ENCODE peak calls at places on chromosome 7, in five cellular contexts. One of them, this sample, is unnamed.

GRCh38 chr7:21550821-21551531 is 8.1 kb downstream of the DNAH11 start:
- DNase-seq in IMR-90: no peak
- DNase-seq in GM12878: no peak
- DNase-seq in K562: peak
- DNase-seq in SK-N-SH: no peak
- DNase-seq in this sample: no peak

GRCh38 chr7:102170417-102170970 is 116.2 kb upstream of the SH2B2 start:
- DNase-seq in IMR-90: no peak
- DNase-seq in GM12878: no peak
- DNase-seq in K562: no peak
- DNase-seq in SK-N-SH: no peak
- DNase-seq in this sample: no peak

GRCh38 chr7:66307591-66308215 is 102.6 kb downstream of the TPST1 start:
- DNase-seq in IMR-90: peak
- DNase-seq in GM12878: no peak
- DNase-seq in K562: no peak
- DNase-seq in SK-N-SH: no peak
- DNase-seq in this sample: no peak

GRCh38 chr7:138309186-138309585 is 150.9 kb upstream of the TRIM24 start:
- DNase-seq in IMR-90: no peak
- DNase-seq in GM12878: no peak
- DNase-seq in K562: no peak
- DNase-seq in SK-N-SH: no peak
- DNase-seq in this sample: no peak

GRCh38 chr7:96920713-96921112 is 84.6 kb upstream of the DLX6 start:
- DNase-seq in IMR-90: no peak
- DNase-seq in GM12878: no peak
- DNase-seq in K562: no peak
- DNase-seq in SK-N-SH: no peak
- DNase-seq in this sample: no peak

GRCh38 chr7:93530701-93531100 is 43.8 kb downstream of the CALCR start:
- DNase-seq in IMR-90: no peak
- DNase-seq in GM12878: no peak
- DNase-seq in K562: no peak
- DNase-seq in SK-N-SH: no peak
- DNase-seq in this sample: no peak

GRCh38 chr7:144835166-144835611 is 664 bp downstream of the TPK1 start:
- DNase-seq in IMR-90: peak
- DNase-seq in GM12878: peak
- DNase-seq in K562: peak
- DNase-seq in SK-N-SH: peak
- DNase-seq in this sample: peak

GRCh38 chr7:104790440-104790839 is 223.6 kb upstream of the KMT2E start:
- DNase-seq in IMR-90: no peak
- DNase-seq in GM12878: no peak
- DNase-seq in K562: no peak
- DNase-seq in SK-N-SH: no peak
- DNase-seq in this sample: no peak

GRCh38 chr7:30169585-30169978 is 34.8 kb downstream of the MTURN start:
- DNase-seq in IMR-90: no peak
- DNase-seq in GM12878: no peak
- DNase-seq in K562: no peak
- DNase-seq in SK-N-SH: no peak
- DNase-seq in this sample: no peak

GRCh38 chr7:139771001-139771956 is 6.5 kb downstream of the HIPK2 start:
- DNase-seq in IMR-90: peak
- DNase-seq in GM12878: no peak
- DNase-seq in K562: no peak
- DNase-seq in SK-N-SH: no peak
- DNase-seq in this sample: peak

GRCh38 chr7:95577137-95577536 is 19.2 kb downstream of the PDK4 start:
- DNase-seq in IMR-90: no peak
- DNase-seq in GM12878: no peak
- DNase-seq in K562: no peak
- DNase-seq in SK-N-SH: no peak
- DNase-seq in this sample: peak

GRCh38 chr7:36459236-36459960 is 69.7 kb downstream of the ANLN start:
- DNase-seq in IMR-90: no peak
- DNase-seq in GM12878: no peak
- DNase-seq in K562: peak
- DNase-seq in SK-N-SH: no peak
- DNase-seq in this sample: no peak

GRCh38 chr7:44287488-44288380 is 37.7 kb downstream of the CAMK2B start:
- DNase-seq in IMR-90: no peak
- DNase-seq in GM12878: no peak
- DNase-seq in K562: no peak
- DNase-seq in SK-N-SH: peak
- DNase-seq in this sample: no peak

GRCh38 chr7:38317457-38318037 is 44.1 kb upstream of the TARP start:
- DNase-seq in IMR-90: no peak
- DNase-seq in GM12878: no peak
- DNase-seq in K562: no peak
- DNase-seq in SK-N-SH: no peak
- DNase-seq in this sample: no peak

GRCh38 chr7:129169705-129170319 is 18.6 kb upstream of the SMO start:
- DNase-seq in IMR-90: no peak
- DNase-seq in GM12878: no peak
- DNase-seq in K562: no peak
- DNase-seq in SK-N-SH: no peak
- DNase-seq in this sample: no peak

GRCh38 chr7:20114463-20114862 is 102.7 kb downstream of the MACC1 start:
- DNase-seq in IMR-90: no peak
- DNase-seq in GM12878: peak
- DNase-seq in K562: peak
- DNase-seq in SK-N-SH: no peak
- DNase-seq in this sample: peak

GRCh38 chr7:91519241-91520200 is 255.3 kb downstream of the FZD1 start:
- DNase-seq in IMR-90: no peak
- DNase-seq in GM12878: no peak
- DNase-seq in K562: no peak
- DNase-seq in SK-N-SH: no peak
- DNase-seq in this sample: no peak

GRCh38 chr7:122261442-122261841 is 43.1 kb downstream of the FEZF1 start:
- DNase-seq in IMR-90: no peak
- DNase-seq in GM12878: no peak
- DNase-seq in K562: no peak
- DNase-seq in SK-N-SH: no peak
- DNase-seq in this sample: no peak

GRCh38 chr7:148958061-148958460 is 70.2 kb downstream of the PDIA4 start:
- DNase-seq in IMR-90: no peak
- DNase-seq in GM12878: no peak
- DNase-seq in K562: no peak
- DNase-seq in SK-N-SH: no peak
- DNase-seq in this sample: no peak

GRCh38 chr7:15368653-15369052 is 193.2 kb downstream of the AGMO start:
- DNase-seq in IMR-90: no peak
- DNase-seq in GM12878: no peak
- DNase-seq in K562: no peak
- DNase-seq in SK-N-SH: no peak
- DNase-seq in this sample: no peak

GRCh38 chr7:139660317-139661042 is 117.3 kb downstream of the HIPK2 start:
- DNase-seq in IMR-90: no peak
- DNase-seq in GM12878: no peak
- DNase-seq in K562: peak
- DNase-seq in SK-N-SH: no peak
- DNase-seq in this sample: no peak

GRCh38 chr7:111697771-111698170 is 135.5 kb upstream of the IMMP2L start:
- DNase-seq in IMR-90: peak
- DNase-seq in GM12878: no peak
- DNase-seq in K562: no peak
- DNase-seq in SK-N-SH: no peak
- DNase-seq in this sample: no peak

GRCh38 chr7:12683678-12684077 is 3.8 kb upstream of the ARL4A start:
- DNase-seq in IMR-90: peak
- DNase-seq in GM12878: no peak
- DNase-seq in K562: no peak
- DNase-seq in SK-N-SH: peak
- DNase-seq in this sample: peak
- TF ChIP-seq CTCF in IMR-90: peak
- TF ChIP-seq CTCF in GM12878: no peak
- TF ChIP-seq CTCF in K562: peak
- TF ChIP-seq CTCF in SK-N-SH: peak
- TF ChIP-seq CTCF in this sample: peak

GRCh38 chr7:22669692-22670421 is 57.1 kb upstream of the IL6 start:
- DNase-seq in IMR-90: no peak
- DNase-seq in GM12878: no peak
- DNase-seq in K562: no peak
- DNase-seq in SK-N-SH: no peak
- DNase-seq in this sample: no peak

GRCh38 chr7:22667562-22668239 is 59.3 kb upstream of the IL6 start:
- DNase-seq in IMR-90: peak
- DNase-seq in GM12878: no peak
- DNase-seq in K562: peak
- DNase-seq in SK-N-SH: no peak
- DNase-seq in this sample: peak

GRCh38 chr7:22667187-22667561 is 59.8 kb upstream of the IL6 start:
- DNase-seq in IMR-90: no peak
- DNase-seq in GM12878: no peak
- DNase-seq in K562: no peak
- DNase-seq in SK-N-SH: no peak
- DNase-seq in this sample: no peak

GRCh38 chr7:22670422-22670815 is 56.6 kb upstream of the IL6 start:
- DNase-seq in IMR-90: no peak
- DNase-seq in GM12878: no peak
- DNase-seq in K562: no peak
- DNase-seq in SK-N-SH: no peak
- DNase-seq in this sample: no peak

GRCh38 chr7:22668971-22669401 is 58.0 kb upstream of the IL6 start:
- DNase-seq in IMR-90: no peak
- DNase-seq in GM12878: no peak
- DNase-seq in K562: no peak
- DNase-seq in SK-N-SH: no peak
- DNase-seq in this sample: no peak
- TF ChIP-seq RCOR1 in IMR-90: no peak
- TF ChIP-seq RCOR1 in GM12878: no peak
- TF ChIP-seq RCOR1 in K562: no peak
- TF ChIP-seq RCOR1 in SK-N-SH: no peak
- TF ChIP-seq RCOR1 in this sample: no peak

GRCh38 chr7:159116581-159117339 is 27.9 kb downstream of the VIPR2 start:
- DNase-seq in IMR-90: no peak
- DNase-seq in GM12878: no peak
- DNase-seq in K562: no peak
- DNase-seq in SK-N-SH: no peak
- DNase-seq in this sample: no peak

GRCh38 chr7:159117366-159118219 is 27.1 kb downstream of the VIPR2 start:
- DNase-seq in IMR-90: no peak
- DNase-seq in GM12878: no peak
- DNase-seq in K562: no peak
- DNase-seq in SK-N-SH: no peak
- DNase-seq in this sample: no peak

GRCh38 chr7:159114981-159115380 is 29.7 kb downstream of the VIPR2 start:
- DNase-seq in IMR-90: no peak
- DNase-seq in GM12878: no peak
- DNase-seq in K562: no peak
- DNase-seq in SK-N-SH: no peak
- DNase-seq in this sample: no peak

GRCh38 chr7:159114096-159114495 is 30.6 kb downstream of the VIPR2 start:
- DNase-seq in IMR-90: no peak
- DNase-seq in GM12878: no peak
- DNase-seq in K562: no peak
- DNase-seq in SK-N-SH: no peak
- DNase-seq in this sample: no peak

DNA sequence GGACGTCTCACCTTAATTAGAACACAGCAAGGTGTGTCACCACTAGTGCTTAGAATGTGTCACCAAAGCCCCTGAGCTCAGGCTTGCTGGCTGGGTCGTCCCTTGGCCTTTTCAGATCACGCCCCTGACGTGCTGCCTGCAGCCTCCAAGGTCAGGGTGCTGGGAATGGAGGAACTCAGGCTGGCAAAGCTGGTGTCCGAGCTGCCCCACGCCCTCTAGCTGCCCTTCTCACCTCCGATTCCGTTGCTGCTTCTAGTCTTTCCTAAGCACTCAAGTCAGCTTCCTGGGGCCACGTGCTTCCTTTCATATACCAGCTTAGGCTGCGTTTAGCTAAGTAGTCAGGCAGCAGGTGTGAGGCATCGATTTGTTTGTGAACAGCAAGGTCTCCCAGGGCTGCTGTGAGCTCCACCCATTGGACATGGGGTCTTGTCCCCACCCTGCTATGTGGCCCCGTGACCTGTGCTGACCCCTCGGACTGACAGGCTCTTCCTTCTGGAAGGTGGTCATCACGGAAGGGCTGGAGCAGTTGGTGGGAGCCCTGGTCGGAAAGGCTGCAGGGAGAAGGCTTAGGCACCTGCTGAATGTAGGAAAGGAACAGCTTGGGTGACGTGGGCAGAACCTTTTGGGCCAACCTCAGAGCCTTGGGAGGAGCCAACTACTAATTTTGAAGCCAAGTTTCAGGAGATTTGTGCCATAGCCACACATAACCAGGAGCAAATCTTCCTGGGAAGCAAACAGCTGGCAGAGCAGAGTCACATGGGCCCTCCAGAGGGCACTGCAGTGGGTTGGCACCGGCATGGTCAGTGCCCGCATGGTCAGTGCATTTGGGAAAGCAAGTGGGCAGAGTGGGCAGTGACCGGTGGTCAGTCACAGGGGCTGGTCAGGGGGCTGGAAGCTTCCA is 28.8 kb downstream of the VIPR2 start:
- DNase-seq in IMR-90: no peak
- DNase-seq in GM12878: no peak
- DNase-seq in K562: no peak
- DNase-seq in SK-N-SH: no peak
- DNase-seq in this sample: no peak
- TF ChIP-seq CTCF in IMR-90: no peak
- TF ChIP-seq CTCF in GM12878: no peak
- TF ChIP-seq CTCF in K562: no peak
- TF ChIP-seq CTCF in SK-N-SH: no peak
- TF ChIP-seq CTCF in this sample: no peak

GRCh38 chr7:159042084-159042483 is 102.6 kb downstream of the VIPR2 start:
- DNase-seq in IMR-90: no peak
- DNase-seq in GM12878: no peak
- DNase-seq in K562: no peak
- DNase-seq in SK-N-SH: no peak
- DNase-seq in this sample: no peak

GRCh38 chr7:159040146-159040545 is 104.5 kb downstream of the VIPR2 start:
- DNase-seq in IMR-90: no peak
- DNase-seq in GM12878: no peak
- DNase-seq in K562: no peak
- DNase-seq in SK-N-SH: no peak
- DNase-seq in this sample: no peak

GRCh38 chr7:159040912-159041711 is 103.6 kb downstream of the VIPR2 start:
- DNase-seq in IMR-90: no peak
- DNase-seq in GM12878: no peak
- DNase-seq in K562: no peak
- DNase-seq in SK-N-SH: no peak
- DNase-seq in this sample: no peak

GRCh38 chr7:159038066-159038465 is 106.6 kb downstream of the VIPR2 start:
- DNase-seq in IMR-90: no peak
- DNase-seq in GM12878: no peak
- DNase-seq in K562: no peak
- DNase-seq in SK-N-SH: no peak
- DNase-seq in this sample: no peak

DNA sequence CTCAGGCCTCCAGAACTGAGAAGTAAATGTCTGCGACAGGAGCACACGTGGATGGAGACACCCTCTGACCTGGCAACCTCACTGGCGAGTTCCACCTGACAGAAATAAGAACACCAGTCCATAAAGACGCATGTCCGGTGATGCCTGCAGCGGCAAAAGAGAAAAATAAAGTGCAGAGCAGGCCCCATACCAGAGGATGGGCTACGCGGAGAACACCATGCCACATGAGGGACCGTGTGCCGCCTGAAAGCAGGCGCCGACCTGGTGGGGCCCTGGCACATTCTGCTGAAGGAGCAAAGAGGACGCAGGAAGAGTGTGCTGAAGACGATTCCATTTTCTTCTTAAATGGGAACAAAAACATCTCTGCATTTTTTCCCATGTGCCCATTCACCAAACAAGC is 105.0 kb downstream of the VIPR2 start:
- DNase-seq in IMR-90: no peak
- DNase-seq in GM12878: no peak
- DNase-seq in K562: no peak
- DNase-seq in SK-N-SH: no peak
- DNase-seq in this sample: no peak
- TF ChIP-seq RCOR1 in IMR-90: no peak
- TF ChIP-seq RCOR1 in GM12878: no peak
- TF ChIP-seq RCOR1 in K562: no peak
- TF ChIP-seq RCOR1 in SK-N-SH: no peak
- TF ChIP-seq RCOR1 in this sample: no peak